ENCODE peak calls at places on chromosomes 11 and 22, in five cellular contexts. F is colonic mucosa, R is pancreas, S is cardiac muscle cell, E is endothelial cell. D is an unnamed sample.

GRCh38 chr22:38707984-38708383 is 2.2 kb downstream of the GTPBP1 start:
- DNase-seq in F (no peak), R (no peak), S (no peak), E (no peak), D (no peak)

GRCh38 chr11:64538501-64538951 is 52.5 kb upstream of the SLC22A12 start:
- DNase-seq in F (no peak), R (no peak), S (no peak), E (no peak), D (no peak)

GRCh38 chr11:47348859-47349258 is 3.6 kb downstream of the MYBPC3 start:
- DNase-seq in F (no peak), R (no peak), S (peak; percentile 43), E (no peak), D (peak; percentile 59)

GRCh38 chr22:31248138-31248745 is 36.1 kb downstream of the LIMK2 start:
- DNase-seq in F (peak; percentile 55), R (peak; percentile 76), S (peak; percentile 94), E (peak; percentile 28), D (peak; percentile 85)

GRCh38 chr11:12995211-12995610 is 13.9 kb upstream of the RASSF10 start:
- DNase-seq in F (no peak), R (no peak), S (peak; percentile 96), E (no peak), D (no peak)

GRCh38 chr22:42228480-42228879 is 42.0 kb downstream of the TCF20 start:
- DNase-seq in F (no peak), R (no peak), S (no peak), E (no peak), D (no peak)

GRCh38 chr11:13339196-13340153 is 61.9 kb downstream of the BMAL1 start:
- DNase-seq in F (no peak), R (peak; percentile 23), S (peak; percentile 92), E (no peak), D (peak; percentile 94)

GRCh38 chr22:23289851-23290724 is 109.8 kb downstream of the BCR start:
- DNase-seq in F (peak; percentile 76), R (peak; percentile 34), S (peak; percentile 64), E (peak; percentile 81), D (peak; percentile 61)

GRCh38 chr22:43975041-43975440 is 19.8 kb downstream of the SAMM50 start:
- DNase-seq in F (no peak), R (no peak), S (no peak), E (no peak), D (no peak)

GRCh38 chr11:43681543-43681942 is 1.0 kb downstream of the HSD17B12 start:
- DNase-seq in F (no peak), R (no peak), S (peak; percentile 26), E (no peak), D (no peak)

GRCh38 chr11:75195164-75195962 is 44.5 kb downstream of the SLCO2B1 start:
- DNase-seq in F (peak; percentile 40), R (no peak), S (peak; percentile 55), E (no peak), D (no peak)

GRCh38 chr11:128422576-128423370 is 164.6 kb downstream of the ETS1 start:
- DNase-seq in F (no peak), R (peak; percentile 33), S (no peak), E (no peak), D (no peak)

GRCh38 chr11:69240332-69241074 is 53.5 kb upstream of the MYEOV start:
- DNase-seq in F (peak; percentile 63), R (no peak), S (peak; percentile 45), E (no peak), D (peak; percentile 25)
- TF ChIP-seq CTCF in F (peak; percentile 19), R (no peak), S (peak; percentile 55), E (no peak), D (peak; percentile 43)

GRCh38 chr22:32411829-32412592 is at the start of gene RTCB:
- DNase-seq in F (peak; percentile 94), R (peak; percentile 84), S (peak; percentile 95), E (peak; percentile 91), D (peak; percentile 98)
- TF ChIP-seq CTCF in F (no peak), R (no peak), S (no peak), E (no peak), D (no peak)

GRCh38 chr11:45320366-45320765 is 34.2 kb upstream of the SYT13 start:
- DNase-seq in F (no peak), R (no peak), S (no peak), E (no peak), D (no peak)
- TF ChIP-seq CTCF in F (no peak), R (no peak), S (no peak), E (no peak), D (no peak)

GRCh38 chr11:87300640-87301381 is 263.1 kb downstream of the TMEM135 start:
- DNase-seq in F (no peak), R (no peak), S (no peak), E (no peak), D (no peak)
- TF ChIP-seq CTCF in F (no peak), R (no peak), S (no peak), E (no peak), D (no peak)

DNA sequence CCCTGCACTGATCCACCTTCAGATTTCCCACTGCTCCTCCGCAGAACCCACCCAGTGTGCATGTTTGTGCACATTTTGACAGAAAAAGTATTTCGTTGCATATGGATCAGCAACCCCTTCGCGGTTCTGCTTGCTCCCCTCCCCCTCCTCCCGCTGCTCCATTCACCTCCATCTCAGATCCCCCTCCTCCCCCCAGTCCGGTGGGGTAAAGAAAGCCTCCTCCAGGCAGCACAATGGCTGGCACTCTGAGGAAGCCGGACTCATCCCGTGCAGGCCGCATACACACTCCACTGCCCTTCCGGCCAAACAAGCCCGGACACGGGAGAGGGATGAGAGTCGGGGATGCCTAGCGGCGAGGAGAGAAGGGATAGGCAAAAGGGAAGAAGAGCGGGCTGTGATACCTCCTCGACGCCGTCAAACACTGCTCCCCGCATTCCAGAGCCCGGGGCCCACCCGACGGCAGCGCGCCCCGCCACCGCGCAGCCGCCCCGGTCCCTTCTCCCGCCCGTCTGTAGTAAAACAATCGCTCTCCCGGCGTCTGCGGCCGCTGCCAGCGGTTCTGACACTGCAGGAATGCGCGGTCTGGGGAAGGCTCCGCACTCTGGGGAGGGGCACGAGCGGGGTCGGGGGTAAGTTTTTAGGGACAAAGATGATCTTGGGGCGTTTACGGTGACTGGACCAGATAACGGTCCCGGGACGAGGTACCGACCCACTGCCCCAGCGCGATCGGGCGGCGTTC is 909 bp downstream of the FEZ1 start:
- DNase-seq in F (peak; percentile 23), R (no peak), S (peak; percentile 50), E (peak; percentile 48), D (peak; percentile 33)
- TF ChIP-seq CTCF in F (no peak), R (no peak), S (no peak), E (no peak), D (no peak)

GRCh38 chr11:45984192-45984591 is 61.7 kb downstream of the LARGE2 start:
- DNase-seq in F (no peak), R (no peak), S (no peak), E (no peak), D (no peak)
- TF ChIP-seq CTCF in F (no peak), R (no peak), S (no peak), E (no peak), D (no peak)

DNA sequence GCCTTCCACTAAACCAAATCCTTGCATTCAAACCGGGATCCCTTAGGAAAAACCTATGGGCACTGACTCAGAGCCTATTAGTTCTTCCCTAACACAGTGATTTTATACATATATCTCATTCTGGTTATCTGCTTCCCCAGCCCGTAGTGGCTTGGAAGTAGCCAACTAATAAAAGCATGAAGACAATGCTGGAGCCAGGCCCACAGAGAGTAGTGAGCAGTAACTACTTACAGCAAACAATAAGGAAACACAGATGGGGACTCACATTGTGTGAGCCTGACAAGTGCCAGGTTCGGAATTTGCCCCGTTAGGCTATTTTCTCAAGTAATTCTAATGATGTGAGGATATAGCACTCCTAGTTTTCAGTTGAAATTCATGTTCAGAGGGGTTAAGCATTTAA is 83.3 kb upstream of the OR5AK2 start:
- DNase-seq in F (peak; percentile 50), R (no peak), S (no peak), E (no peak), D (no peak)
- TF ChIP-seq CTCF in F (no peak), R (no peak), S (no peak), E (no peak), D (no peak)

GRCh38 chr11:77112641-77113381 is 10.2 kb downstream of the OMP start:
- DNase-seq in F (no peak), R (no peak), S (no peak), E (no peak), D (no peak)

GRCh38 chr11:77111946-77112345 is 9.3 kb downstream of the OMP start:
- DNase-seq in F (no peak), R (no peak), S (no peak), E (no peak), D (no peak)

GRCh38 chr11:77114089-77114463 is 11.4 kb downstream of the OMP start:
- DNase-seq in F (no peak), R (no peak), S (no peak), E (no peak), D (no peak)

GRCh38 chr11:77115181-77115611 is 12.6 kb downstream of the OMP start:
- DNase-seq in F (no peak), R (no peak), S (no peak), E (peak; percentile 27), D (no peak)

GRCh38 chr11:77113382-77114088 is 10.9 kb downstream of the OMP start:
- DNase-seq in F (no peak), R (no peak), S (peak; percentile 60), E (peak; percentile 51), D (peak; percentile 67)
- TF ChIP-seq CTCF in F (peak; percentile 40), R (no peak), S (peak; percentile 73), E (peak; percentile 67), D (peak; percentile 84)

D was measured in foreskin fibroblast.